ENCODE peak calls at places on chromosomes 12 and 14, in four cellular contexts. One of them, this sample, is unnamed.

GRCh38 chr12:124190301-124191023 is 104.4 kb upstream of the RFLNA start:
- DNase-seq in stimulated activated CD8-positive, alpha-beta memory T cell treated with anti-CD3 and anti-CD28 coated beads, Interleukin-12 subunit alpha, Interleukin-12 subunit beta, amount 100 ng/mL, for 4 hours: no peak
- DNase-seq in D721Med: no peak
- DNase-seq in ACHN: no peak
- DNase-seq in this sample: no peak

GRCh38 chr12:62466018-62466595 is 519 bp upstream of the MON2 start:
- DNase-seq in stimulated activated CD8-positive, alpha-beta memory T cell treated with anti-CD3 and anti-CD28 coated beads, Interleukin-12 subunit alpha, Interleukin-12 subunit beta, amount 100 ng/mL, for 4 hours: no peak
- DNase-seq in D721Med: no peak
- DNase-seq in ACHN: peak; percentile 65
- DNase-seq in this sample: no peak

GRCh38 chr12:52423035-52423434 is 11.1 kb downstream of the KRT75 start:
- DNase-seq in D721Med: no peak
- DNase-seq in ACHN: no peak
- DNase-seq in stimulated activated CD8-positive, alpha-beta memory T cell treated with anti-CD3 and anti-CD28 coated beads, Interleukin-12 subunit alpha, Interleukin-12 subunit beta, amount 100 ng/mL, for 4 hours: no peak
- DNase-seq in this sample: no peak

GRCh38 chr14:81169711-81170103 is 51.1 kb downstream of the GTF2A1 start:
- DNase-seq in D721Med: no peak
- DNase-seq in ACHN: peak; percentile 5
- DNase-seq in stimulated activated CD8-positive, alpha-beta memory T cell treated with anti-CD3 and anti-CD28 coated beads, Interleukin-12 subunit alpha, Interleukin-12 subunit beta, amount 100 ng/mL, for 4 hours: no peak
- DNase-seq in this sample: no peak

GRCh38 chr12:16756833-16757552 is 151.0 kb upstream of the LMO3 start:
- DNase-seq in stimulated activated CD8-positive, alpha-beta memory T cell treated with anti-CD3 and anti-CD28 coated beads, Interleukin-12 subunit alpha, Interleukin-12 subunit beta, amount 100 ng/mL, for 4 hours: no peak
- DNase-seq in ACHN: no peak
- DNase-seq in D721Med: no peak
- DNase-seq in this sample: no peak

GRCh38 chr14:27181304-27181703 is 583.5 kb upstream of the NOVA1 start:
- DNase-seq in stimulated activated CD8-positive, alpha-beta memory T cell treated with anti-CD3 and anti-CD28 coated beads, Interleukin-12 subunit alpha, Interleukin-12 subunit beta, amount 100 ng/mL, for 4 hours: no peak
- DNase-seq in ACHN: no peak
- DNase-seq in D721Med: no peak
- DNase-seq in this sample: no peak

GRCh38 chr12:7937867-7938506 is 2.0 kb upstream of the SLC2A3 start:
- DNase-seq in D721Med: no peak
- DNase-seq in stimulated activated CD8-positive, alpha-beta memory T cell treated with anti-CD3 and anti-CD28 coated beads, Interleukin-12 subunit alpha, Interleukin-12 subunit beta, amount 100 ng/mL, for 4 hours: no peak
- DNase-seq in ACHN: peak; percentile 52
- DNase-seq in this sample: no peak

GRCh38 chr14:100815478-100816285 is 10.2 kb upstream of the MEG3 start:
- DNase-seq in ACHN: no peak
- DNase-seq in D721Med: no peak
- DNase-seq in stimulated activated CD8-positive, alpha-beta memory T cell treated with anti-CD3 and anti-CD28 coated beads, Interleukin-12 subunit alpha, Interleukin-12 subunit beta, amount 100 ng/mL, for 4 hours: no peak
- DNase-seq in this sample: peak; percentile 2

GRCh38 chr12:91640021-91640420 is 457.4 kb upstream of the DCN start:
- DNase-seq in D721Med: no peak
- DNase-seq in stimulated activated CD8-positive, alpha-beta memory T cell treated with anti-CD3 and anti-CD28 coated beads, Interleukin-12 subunit alpha, Interleukin-12 subunit beta, amount 100 ng/mL, for 4 hours: no peak
- DNase-seq in ACHN: no peak
- DNase-seq in this sample: no peak

GRCh38 chr12:89524201-89525001 is at the start of gene GALNT4:
- DNase-seq in ACHN: peak; percentile 95
- DNase-seq in stimulated activated CD8-positive, alpha-beta memory T cell treated with anti-CD3 and anti-CD28 coated beads, Interleukin-12 subunit alpha, Interleukin-12 subunit beta, amount 100 ng/mL, for 4 hours: peak; percentile 61
- DNase-seq in D721Med: peak; percentile 31
- DNase-seq in this sample: peak; percentile 85

GRCh38 chr12:32198555-32198954 is 91.9 kb downstream of the BICD1 start:
- DNase-seq in stimulated activated CD8-positive, alpha-beta memory T cell treated with anti-CD3 and anti-CD28 coated beads, Interleukin-12 subunit alpha, Interleukin-12 subunit beta, amount 100 ng/mL, for 4 hours: no peak
- DNase-seq in ACHN: peak; percentile 26
- DNase-seq in D721Med: no peak
- DNase-seq in this sample: no peak

GRCh38 chr12:95336387-95337067 is 118.9 kb downstream of the VEZT start:
- DNase-seq in ACHN: peak; percentile 13
- DNase-seq in D721Med: peak; percentile 43
- DNase-seq in stimulated activated CD8-positive, alpha-beta memory T cell treated with anti-CD3 and anti-CD28 coated beads, Interleukin-12 subunit alpha, Interleukin-12 subunit beta, amount 100 ng/mL, for 4 hours: no peak
- DNase-seq in this sample: no peak

GRCh38 chr12:100741084-100741711 is 53.4 kb upstream of the ANO4 start:
- DNase-seq in D721Med: no peak
- DNase-seq in stimulated activated CD8-positive, alpha-beta memory T cell treated with anti-CD3 and anti-CD28 coated beads, Interleukin-12 subunit alpha, Interleukin-12 subunit beta, amount 100 ng/mL, for 4 hours: no peak
- DNase-seq in ACHN: peak; percentile 69
- DNase-seq in this sample: no peak

GRCh38 chr12:54413284-54414190 is 5.5 kb downstream of the ITGA5 start:
- DNase-seq in D721Med: no peak
- DNase-seq in stimulated activated CD8-positive, alpha-beta memory T cell treated with anti-CD3 and anti-CD28 coated beads, Interleukin-12 subunit alpha, Interleukin-12 subunit beta, amount 100 ng/mL, for 4 hours: peak; percentile 59
- DNase-seq in ACHN: no peak
- DNase-seq in this sample: peak; percentile 79

GRCh38 chr12:46212108-46212982 is 56.5 kb downstream of the SLC38A1 start:
- DNase-seq in stimulated activated CD8-positive, alpha-beta memory T cell treated with anti-CD3 and anti-CD28 coated beads, Interleukin-12 subunit alpha, Interleukin-12 subunit beta, amount 100 ng/mL, for 4 hours: no peak
- DNase-seq in D721Med: no peak
- DNase-seq in ACHN: no peak
- DNase-seq in this sample: no peak

GRCh38 chr14:67446371-67447032 is 34.5 kb upstream of the PLEK2 start:
- DNase-seq in ACHN: no peak
- DNase-seq in stimulated activated CD8-positive, alpha-beta memory T cell treated with anti-CD3 and anti-CD28 coated beads, Interleukin-12 subunit alpha, Interleukin-12 subunit beta, amount 100 ng/mL, for 4 hours: no peak
- DNase-seq in D721Med: no peak
- DNase-seq in this sample: no peak

GRCh38 chr14:47300801-47301200 is 374.6 kb downstream of the MDGA2 start:
- DNase-seq in ACHN: peak; percentile 42
- DNase-seq in stimulated activated CD8-positive, alpha-beta memory T cell treated with anti-CD3 and anti-CD28 coated beads, Interleukin-12 subunit alpha, Interleukin-12 subunit beta, amount 100 ng/mL, for 4 hours: no peak
- DNase-seq in D721Med: no peak
- DNase-seq in this sample: no peak

GRCh38 chr12:100661300-100661951 is 87.9 kb downstream of the GAS2L3 start:
- DNase-seq in D721Med: no peak
- DNase-seq in stimulated activated CD8-positive, alpha-beta memory T cell treated with anti-CD3 and anti-CD28 coated beads, Interleukin-12 subunit alpha, Interleukin-12 subunit beta, amount 100 ng/mL, for 4 hours: no peak
- DNase-seq in ACHN: peak; percentile 22
- DNase-seq in this sample: no peak

GRCh38 chr14:96104469-96105057 is 65.4 kb downstream of the C14orf132 start:
- DNase-seq in D721Med: no peak
- DNase-seq in ACHN: peak; percentile 65
- DNase-seq in stimulated activated CD8-positive, alpha-beta memory T cell treated with anti-CD3 and anti-CD28 coated beads, Interleukin-12 subunit alpha, Interleukin-12 subunit beta, amount 100 ng/mL, for 4 hours: no peak
- DNase-seq in this sample: no peak

GRCh38 chr12:53052419-53053222 is 2.8 kb downstream of the TNS2 start:
- DNase-seq in D721Med: no peak
- DNase-seq in ACHN: peak; percentile 73
- DNase-seq in stimulated activated CD8-positive, alpha-beta memory T cell treated with anti-CD3 and anti-CD28 coated beads, Interleukin-12 subunit alpha, Interleukin-12 subunit beta, amount 100 ng/mL, for 4 hours: no peak
- DNase-seq in this sample: peak; percentile 20

GRCh38 chr12:12719496-12719895 is 2.3 kb downstream of the CDKN1B start:
- DNase-seq in stimulated activated CD8-positive, alpha-beta memory T cell treated with anti-CD3 and anti-CD28 coated beads, Interleukin-12 subunit alpha, Interleukin-12 subunit beta, amount 100 ng/mL, for 4 hours: no peak
- DNase-seq in ACHN: no peak
- DNase-seq in D721Med: no peak
- DNase-seq in this sample: no peak

GRCh38 chr12:15540469-15540872 is 218.2 kb downstream of the PTPRO start:
- DNase-seq in ACHN: no peak
- DNase-seq in D721Med: peak; percentile 17
- DNase-seq in stimulated activated CD8-positive, alpha-beta memory T cell treated with anti-CD3 and anti-CD28 coated beads, Interleukin-12 subunit alpha, Interleukin-12 subunit beta, amount 100 ng/mL, for 4 hours: no peak
- DNase-seq in this sample: no peak

GRCh38 chr12:51891843-51892242 is 3.9 kb downstream of the ANKRD33 start:
- DNase-seq in stimulated activated CD8-positive, alpha-beta memory T cell treated with anti-CD3 and anti-CD28 coated beads, Interleukin-12 subunit alpha, Interleukin-12 subunit beta, amount 100 ng/mL, for 4 hours: no peak
- DNase-seq in ACHN: peak; percentile 37
- DNase-seq in D721Med: no peak
- DNase-seq in this sample: no peak

GRCh38 chr12:47710283-47710682 is 4.5 kb upstream of the RPAP3 start:
- DNase-seq in stimulated activated CD8-positive, alpha-beta memory T cell treated with anti-CD3 and anti-CD28 coated beads, Interleukin-12 subunit alpha, Interleukin-12 subunit beta, amount 100 ng/mL, for 4 hours: no peak
- DNase-seq in D721Med: no peak
- DNase-seq in ACHN: no peak
- DNase-seq in this sample: no peak

This sample was measured in natural killer cell treated with Interleukin-12 subunit alpha and Interleukin-12 subunit beta and Interleukin-15 and Interleukin-18, amount 100 ng/mL, for 72 hours.